ENCODE peak calls at places on chromosomes 7 and 10, in four cellular contexts. G, K, N and D are unnamed samples.

GRCh38 chr7:117673839-117674238 is 194.0 kb downstream of the CFTR start:
- DNase-seq in G (no peak), K (peak; percentile 5), N (peak; percentile 23), D (peak; percentile 71)

GRCh38 chr10:106938448-106939014 is 226.0 kb downstream of the SORCS1 start:
- DNase-seq in K (no peak), G (no peak), N (no peak), D (no peak)

GRCh38 chr10:69318997-69319727 is 40.9 kb downstream of the HK1 start:
- DNase-seq in K (peak; percentile 68), N (no peak), G (peak; percentile 46), D (peak; percentile 76)

GRCh38 chr10:11307004-11307403 is 289.3 kb downstream of the CELF2 start:
- DNase-seq in N (no peak), K (no peak), G (no peak), D (no peak)

GRCh38 chr10:57294698-57295097 is 933.6 kb upstream of the ZWINT start:
- DNase-seq in K (no peak), N (no peak), G (no peak), D (no peak)

GRCh38 chr7:47046949-47047348 is 535.0 kb downstream of the TNS3 start:
- DNase-seq in G (no peak), N (no peak), K (no peak), D (no peak)

GRCh38 chr10:120458432-120458831 is 1.4 kb downstream of the PLPP4 start:
- DNase-seq in N (no peak), G (no peak), K (no peak), D (no peak)

GRCh38 chr7:29490094-29490607 is 73.5 kb upstream of the PRR15 start:
- DNase-seq in K (no peak), N (no peak), G (no peak), D (no peak)

GRCh38 chr7:134730359-134730758 is 49.1 kb upstream of the CALD1 start:
- DNase-seq in N (no peak), K (no peak), G (no peak), D (no peak)

GRCh38 chr10:124624456-124624855 is 119.7 kb downstream of the FAM53B start:
- DNase-seq in G (no peak), N (no peak), K (no peak), D (no peak)

GRCh38 chr7:80362677-80363076 is 149.2 kb downstream of the GNAT3 start:
- DNase-seq in N (no peak), G (no peak), K (no peak), D (peak; percentile 72)

GRCh38 chr10:75038335-75038734 is 73.1 kb upstream of the SAMD8 start:
- DNase-seq in N (no peak), K (peak; percentile 44), G (no peak), D (no peak)

GRCh38 chr10:132342553-132342952 is 10.6 kb downstream of the LRRC27 start:
- DNase-seq in N (no peak), G (no peak), K (no peak), D (no peak)

GRCh38 chr7:111356941-111357340 is 205.4 kb downstream of the IMMP2L start:
- DNase-seq in N (no peak), K (no peak), G (no peak), D (no peak)

GRCh38 chr10:51658075-51658474 is 41.3 kb downstream of the CSTF2T start:
- DNase-seq in G (no peak), K (no peak), N (no peak), D (no peak)

GRCh38 chr10:8013619-8014018 is 40.9 kb upstream of the GATA3 start:
- DNase-seq in K (no peak), G (no peak), N (no peak), D (no peak)

GRCh38 chr7:36037121-36037662 is 115.9 kb upstream of the EEPD1 start:
- DNase-seq in G (peak; percentile 62), K (peak; percentile 73), N (peak; percentile 84), D (peak; percentile 99)

GRCh38 chr10:31042670-31043069 is 11.0 kb upstream of the ZNF438 start:
- DNase-seq in N (no peak), G (no peak), K (no peak), D (no peak)

GRCh38 chr10:78416031-78416800 is 382.6 kb downstream of the RPS24 start:
- DNase-seq in N (no peak), K (no peak), G (no peak), D (peak; percentile 98)

GRCh38 chr10:77637986-77638765 is 568 bp upstream of the KCNMA1 start:
- DNase-seq in N (no peak), G (peak; percentile 59), K (peak; percentile 86), D (peak; percentile 78)

GRCh38 chr10:62636825-62637248 is 167.7 kb upstream of the ADO start:
- DNase-seq in K (no peak), N (no peak), G (no peak), D (peak; percentile 43)

GRCh38 chr7:155363146-155363539 is 65.5 kb downstream of the INSIG1 start:
- DNase-seq in G (no peak), N (no peak), K (no peak), D (no peak)

GRCh38 chr7:155362380-155363145 is 64.9 kb downstream of the INSIG1 start:
- DNase-seq in K (no peak), G (peak; percentile 62), N (no peak), D (no peak)

GRCh38 chr7:155361947-155362346 is 64.3 kb downstream of the INSIG1 start:
- DNase-seq in G (peak; percentile 13), K (no peak), N (no peak), D (no peak)

GRCh38 chr7:155365146-155365874 is 67.6 kb downstream of the INSIG1 start:
- DNase-seq in G (peak; percentile 28), K (peak; percentile 59), N (no peak), D (no peak)

GRCh38 chr7:155363852-155364600 is 66.3 kb downstream of the INSIG1 start:
- DNase-seq in K (no peak), G (peak; percentile 7), N (no peak), D (no peak)
- TF ChIP-seq CTCF in K (no peak), G (no peak), N (no peak), D (peak; percentile 32)

DNA sequence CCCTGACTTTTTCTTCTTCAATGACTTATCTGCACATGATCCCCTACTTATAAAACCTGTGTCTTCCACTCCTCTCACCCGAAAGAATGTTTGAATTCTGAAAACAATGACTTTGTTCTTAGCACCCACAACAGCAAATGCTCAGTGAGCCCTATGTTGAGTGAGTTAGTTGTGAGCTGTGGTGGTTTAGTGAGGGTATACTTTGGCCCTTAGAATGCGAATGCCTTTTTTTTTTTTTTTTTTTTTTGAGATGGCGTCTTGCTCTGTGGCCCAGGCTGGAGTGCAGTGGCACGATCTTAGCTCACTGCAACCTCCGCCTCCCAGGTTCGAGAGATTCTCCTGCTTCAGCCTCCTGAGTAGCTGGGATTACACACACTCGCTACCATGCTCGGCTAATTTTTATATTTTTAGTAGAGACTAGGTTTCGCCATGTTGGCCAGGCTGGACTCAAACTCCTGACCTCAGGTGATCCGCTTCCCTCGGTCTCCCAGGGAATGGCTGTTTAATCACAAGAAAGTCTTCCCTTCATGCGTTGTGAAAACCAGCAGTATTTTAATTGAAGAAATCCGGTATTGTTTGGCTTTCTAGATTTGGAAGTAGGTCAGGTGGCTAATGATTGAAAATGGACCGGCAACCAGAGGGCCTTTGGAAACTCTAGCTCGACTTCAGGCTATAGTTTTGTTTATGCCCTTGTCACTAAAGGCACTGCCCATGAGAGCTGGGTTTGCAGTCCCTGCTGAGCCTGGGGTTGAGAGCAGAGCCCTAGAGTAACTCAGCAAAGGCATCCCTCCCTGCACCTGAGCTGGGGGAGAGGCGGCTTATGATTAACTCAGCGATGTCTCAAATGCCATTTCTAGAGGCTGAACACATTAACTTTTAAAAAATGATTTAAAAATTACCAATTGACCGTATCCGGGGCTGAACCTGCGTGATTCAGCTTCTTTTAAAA is 41.3 kb downstream of the CUX1 start:
- DNase-seq in K (no peak), G (no peak), N (no peak), D (no peak)
- H3K4me1 ChIP-seq in K (peaks cover 22% of the 10 kb centered on the region), G (peaks cover 10% of the 10 kb centered on the region), N (no peaks in the 10 kb centered on the region), D (peaks cover 23% of the 10 kb centered on the region)

DNA sequence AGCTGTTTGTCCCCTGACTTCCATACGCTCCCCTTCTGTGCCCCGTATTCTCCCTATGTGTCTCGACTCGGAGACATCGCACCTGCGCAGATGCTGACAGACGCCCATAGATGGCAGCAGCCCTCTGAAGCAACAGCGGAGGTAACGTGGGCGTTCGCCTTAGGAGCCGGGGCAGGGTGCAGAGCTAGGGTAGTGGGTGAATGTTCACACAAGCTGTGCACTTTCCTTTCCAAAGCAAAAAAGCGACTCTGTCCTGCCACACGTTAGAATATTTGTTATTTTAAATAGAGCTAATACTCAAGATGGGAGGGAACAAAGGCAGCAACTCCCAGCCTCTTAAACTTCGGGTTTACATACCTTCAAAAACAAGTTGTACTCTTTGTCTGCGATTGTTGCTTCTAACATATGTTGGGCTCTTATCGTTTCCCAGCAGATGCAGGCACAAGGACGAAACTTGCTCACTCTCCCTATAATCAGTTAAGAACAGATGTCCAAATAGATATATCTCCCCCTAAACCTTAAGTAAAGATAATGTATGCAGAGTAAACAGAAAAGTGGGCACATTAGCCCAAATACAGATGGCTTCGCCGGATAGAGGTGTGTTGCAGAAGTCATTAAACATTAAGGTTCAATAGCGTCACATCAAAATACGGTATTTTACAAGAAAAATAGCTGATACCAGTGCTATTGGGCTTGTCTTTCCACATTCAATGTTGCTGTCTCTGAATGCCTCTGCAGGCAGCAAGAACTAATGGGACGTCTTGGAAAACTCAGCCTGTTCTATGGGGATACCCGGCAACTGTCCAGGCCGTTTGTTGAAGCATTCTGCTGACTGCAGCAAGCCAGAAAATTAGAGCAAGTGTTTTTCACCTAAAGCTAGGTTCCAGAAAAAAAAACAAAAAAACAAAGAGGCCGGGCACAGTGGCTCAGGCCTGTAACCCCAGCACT is 340.3 kb upstream of the PRKCQ start:
- DNase-seq in G (peak; percentile 58), K (peak; percentile 71), N (no peak), D (peak; percentile 38)
- TF ChIP-seq CTCF in G (peak; percentile 74), K (peak; percentile 69), N (peak; percentile 85), D (peak; percentile 59)

GRCh38 chr10:88992945-88993537 is 2.4 kb downstream of the FAS start:
- DNase-seq in G (no peak), K (no peak), N (no peak), D (peak; percentile 31)
- H3K4me1 ChIP-seq in G (no peaks in the 10 kb centered on the region), K (peaks cover 20% of the 10 kb centered on the region), N (peaks cover 29% of the 10 kb centered on the region), D (peaks cover 28% of the 10 kb centered on the region)

DNA sequence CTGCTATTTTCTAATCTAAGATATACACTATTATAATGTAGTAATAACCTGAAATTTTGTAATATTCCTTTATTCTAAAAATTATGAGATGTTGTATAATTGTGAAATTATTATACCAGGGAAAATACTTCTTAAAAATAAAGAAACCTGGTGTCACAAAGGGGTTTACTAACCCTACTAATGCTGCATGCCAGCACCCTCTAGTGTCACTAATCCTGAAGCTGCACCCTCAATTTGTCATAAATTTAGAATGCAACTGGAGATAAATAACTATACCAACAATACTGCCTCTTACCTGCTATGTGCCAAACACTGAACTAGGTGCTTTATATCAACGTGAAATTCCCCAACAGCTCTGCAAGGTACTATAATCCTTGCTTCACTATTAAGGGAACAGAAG is 30.8 kb downstream of the TM9SF3 start:
- DNase-seq in G (peak; percentile 16), N (no peak), K (peak; percentile 22), D (peak; percentile 28)
- TF ChIP-seq CTCF in G (peak; percentile 56), N (peak; percentile 64), K (peak; percentile 58), D (peak; percentile 57)

GRCh38 chr7:104982773-104983619 is 31.0 kb upstream of the KMT2E start:
- DNase-seq in N (no peak), K (no peak), G (no peak), D (no peak)

GRCh38 chr7:104983620-104984539 is 30.1 kb upstream of the KMT2E start:
- DNase-seq in N (peak; percentile 72), K (peak; percentile 95), G (peak; percentile 86), D (peak; percentile 84)

GRCh38 chr7:104981671-104982036 is 32.4 kb upstream of the KMT2E start:
- DNase-seq in K (no peak), N (no peak), G (no peak), D (no peak)

GRCh38 chr7:104980969-104981670 is 32.9 kb upstream of the KMT2E start:
- DNase-seq in K (peak; percentile 77), G (no peak), N (no peak), D (peak; percentile 79)

GRCh38 chr7:104982308-104982755 is 31.7 kb upstream of the KMT2E start:
- DNase-seq in G (no peak), K (no peak), N (no peak), D (no peak)
- H3K4me1 ChIP-seq in G (peaks cover 23% of the 10 kb centered on the region), K (peaks cover 53% of the 10 kb centered on the region), N (peaks cover 57% of the 10 kb centered on the region), D (peaks cover 55% of the 10 kb centered on the region)